ENCODE peak calls at places on chromosomes 12 and 14, in six cellular contexts. O is PC-3, I is A673, B is astrocyte, Q is PC-9, S is fibroblast of lung. F is an unnamed sample.
A peak's percentile ranks its signal among the peaks of the same experiment; 100 is the strongest.

GRCh38 chr12:130097798-130098255 is 64.4 kb upstream of the FZD10 start:
- DNase-seq in O (peak; percentile 13), I (no peak), B (no peak), Q (no peak), S (no peak), F (no peak)

GRCh38 chr12:117742721-117743120 is 226.1 kb downstream of the KSR2 start:
- DNase-seq in O (no peak), I (no peak), B (no peak), Q (no peak), S (no peak), F (no peak)

GRCh38 chr14:100237735-100238418 is 1.1 kb upstream of the YY1 start:
- DNase-seq in O (peak; percentile 66), I (peak; percentile 67), B (no peak), Q (no peak), S (peak; percentile 52), F (no peak)

GRCh38 chr12:99618657-99619056 is 28.9 kb upstream of the GARIN6 start:
- DNase-seq in O (no peak), I (no peak), B (peak; percentile 42), Q (no peak), S (no peak), F (no peak)

GRCh38 chr12:109719123-109720022 is 5.7 kb downstream of the FAM222A start:
- DNase-seq in O (peak; percentile 39), I (no peak), B (no peak), Q (no peak), S (no peak), F (no peak)

GRCh38 chr12:131513606-131514005 is 197.3 kb upstream of the SFSWAP start:
- DNase-seq in O (no peak), I (no peak), B (no peak), Q (peak; percentile 16), S (no peak), F (no peak)

GRCh38 chr12:109604902-109605536 is 31.4 kb downstream of the MVK start:
- DNase-seq in O (no peak), I (peak; percentile 24), B (no peak), Q (no peak), S (no peak), F (no peak)

GRCh38 chr14:90691627-90692026 is 124.6 kb downstream of the TTC7B start:
- DNase-seq in O (no peak), I (no peak), B (no peak), Q (no peak), S (peak; percentile 51), F (no peak)

GRCh38 chr12:459430-460258 is at the start of gene B4GALNT3:
- DNase-seq in O (peak; percentile 34), I (peak; percentile 66), B (no peak), Q (no peak), S (no peak), F (no peak)

GRCh38 chr14:21015312-21015711 is 9.5 kb downstream of the NDRG2 start:
- DNase-seq in O (no peak), I (no peak), B (no peak), Q (no peak), S (no peak), F (no peak)

GRCh38 chr14:101119830-101120571 is 216.5 kb upstream of the RTL1 start:
- DNase-seq in O (no peak), I (peak; percentile 7), B (no peak), Q (no peak), S (no peak), F (no peak)

GRCh38 chr12:94930216-94930654 is 73.3 kb downstream of the NDUFA12 start:
- DNase-seq in O (no peak), I (no peak), B (no peak), Q (no peak), S (no peak), F (no peak)

GRCh38 chr12:66409195-66409871 is 107.0 kb downstream of the HELB start:
- DNase-seq in O (peak; percentile 59), I (peak; percentile 77), B (peak; percentile 35), Q (no peak), S (peak; percentile 81), F (peak; percentile 44)

GRCh38 chr14:103362780-103363179 is 22.4 kb upstream of the MARK3 start:
- DNase-seq in O (peak; percentile 55), I (no peak), B (no peak), Q (peak; percentile 79), S (peak; percentile 33), F (no peak)

GRCh38 chr12:54352891-54353874 is 11.1 kb downstream of the GPR84 start:
- DNase-seq in O (no peak), I (no peak), B (peak; percentile 51), Q (no peak), S (peak; percentile 71), F (peak; percentile 42)

GRCh38 chr14:74356892-74357575 is 8.8 kb downstream of the VRTN start:
- DNase-seq in O (no peak), I (no peak), B (no peak), Q (no peak), S (no peak), F (no peak)

GRCh38 chr14:61280092-61280525 is 1.0 kb downstream of the TMEM30B start:
- DNase-seq in O (peak; percentile 16), I (no peak), B (no peak), Q (no peak), S (no peak), F (no peak)

GRCh38 chr14:32764131-32764530 is 174.5 kb upstream of the NPAS3 start:
- DNase-seq in O (peak; percentile 31), I (no peak), B (peak; percentile 13), Q (no peak), S (no peak), F (no peak)

GRCh38 chr14:37945959-37946358 is 261.7 kb upstream of the SSTR1 start:
- DNase-seq in O (no peak), I (no peak), B (no peak), Q (no peak), S (no peak), F (no peak)

GRCh38 chr12:69987453-69988102 is 162.6 kb downstream of the MYRFL start:
- DNase-seq in O (peak; percentile 98), I (peak; percentile 84), B (peak; percentile 99), Q (peak; percentile 95), S (peak; percentile 89), F (no peak)

GRCh38 chr12:11941601-11942360 is 129.0 kb upstream of the BCL2L14 start:
- DNase-seq in O (peak; percentile 92), I (peak; percentile 8), B (peak; percentile 97), Q (peak; percentile 86), S (peak; percentile 82), F (no peak)

GRCh38 chr14:101102875-101103274 is 199.4 kb upstream of the RTL1 start:
- DNase-seq in O (no peak), I (no peak), B (no peak), Q (no peak), S (no peak), F (no peak)

GRCh38 chr14:94079891-94080605 is 954 bp downstream of the DDX24 start:
- DNase-seq in O (no peak), I (no peak), B (peak; percentile 44), Q (no peak), S (peak; percentile 42), F (no peak)

GRCh38 chr12:4910502-4911315 is 1.0 kb downstream of the KCNA1 start:
- DNase-seq in O (no peak), I (no peak), B (no peak), Q (no peak), S (peak; percentile 5), F (no peak)

GRCh38 chr12:92466391-92467305 is 236.1 kb upstream of the PLEKHG7 start:
- DNase-seq in O (no peak), I (no peak), B (peak; percentile 13), Q (no peak), S (peak; percentile 52), F (no peak)

GRCh38 chr12:23888396-23889068 is 60.9 kb downstream of the SOX5 start:
- DNase-seq in O (no peak), I (no peak), B (peak; percentile 57), Q (no peak), S (peak; percentile 3), F (no peak)

GRCh38 chr12:68951652-68952051 is 18.7 kb upstream of the CPM start:
- DNase-seq in O (no peak), I (no peak), B (no peak), Q (no peak), S (peak; percentile 39), F (no peak)

DNA sequence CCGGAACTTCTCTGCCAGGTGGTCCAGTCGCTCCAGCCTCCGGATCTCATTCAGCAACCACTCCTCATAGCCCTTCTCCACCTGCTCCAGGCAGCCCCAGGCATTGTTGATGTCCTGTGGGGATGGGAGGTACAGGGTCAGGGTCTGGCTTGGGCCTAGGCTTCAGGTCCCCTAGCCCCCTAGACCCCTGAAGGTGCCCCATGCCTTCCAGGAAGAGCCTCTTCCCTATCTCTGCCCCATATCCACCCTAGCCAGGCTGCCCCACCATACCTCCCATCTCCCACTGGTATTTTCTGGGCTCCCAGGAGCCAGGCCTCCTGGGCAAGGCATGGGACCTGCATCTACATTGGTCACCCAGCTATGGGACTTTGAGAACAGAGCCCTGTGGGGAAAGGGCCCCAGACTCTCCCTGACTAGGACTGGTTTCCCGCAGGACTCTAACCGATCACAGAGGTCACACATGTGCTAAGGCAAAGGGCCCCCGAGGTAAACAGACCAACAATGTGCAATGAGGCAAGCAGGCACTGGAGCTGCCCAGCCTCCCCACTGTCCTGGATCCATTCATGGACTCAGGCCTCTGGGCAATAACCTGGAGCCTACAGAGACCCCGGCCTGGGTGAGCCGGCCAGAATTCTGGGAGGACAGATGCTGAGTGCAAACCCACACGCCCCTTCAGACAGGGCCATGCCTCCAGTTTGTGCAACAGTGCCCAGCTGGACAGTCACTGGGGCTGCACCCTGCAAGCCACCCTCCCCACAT is 88.8 kb downstream of the ACTN1 start:
- DNase-seq in O (no peak), I (no peak), B (no peak), Q (no peak), S (no peak), F (no peak)
- H3K4me3 ChIP-seq in O (no peak overlapping the region), I (no peak overlapping the region), B (no peak overlapping the region), Q (no peak overlapping the region), S (no peak overlapping the region), F (no peak overlapping the region)

GRCh38 chr12:93570552-93571359 is 1.7 kb upstream of the SOCS2 start:
- DNase-seq in O (peak; percentile 93), I (peak; percentile 94), B (peak; percentile 83), Q (peak; percentile 76), S (peak; percentile 98), F (no peak)
- TF ChIP-seq EZH2 in O (no peak), I (no peak), B (no peak), Q (no peak), S (no peak), F (no peak)

GRCh38 chr12:79841878-79842265 is 93.0 kb downstream of the PPP1R12A start:
- DNase-seq in O (no peak), I (no peak), B (no peak), Q (no peak), S (no peak), F (no peak)
- H3K36me3 ChIP-seq in O (peaks cover 37% of the 10 kb centered on the region), I (peaks cover 24% of the 10 kb centered on the region), B (peaks cover 16% of the 10 kb centered on the region), Q (peaks cover 26% of the 10 kb centered on the region), S (peaks cover 1% of the 10 kb centered on the region), F (peaks cover 69% of the 10 kb centered on the region)

GRCh38 chr12:112126916-112127315 is 1.6 kb downstream of the TRAFD1 start:
- DNase-seq in O (no peak), I (no peak), B (peak; percentile 29), Q (no peak), S (peak; percentile 17), F (no peak)
- H3K4me3 ChIP-seq in O (peak overlapping the region; percentile 78), I (no peak overlapping the region), B (no peak overlapping the region), Q (peak overlapping the region; percentile 89), S (peak overlapping the region; percentile 79), F (no peak overlapping the region)

F was measured in SK-N-MC.